ENCODE peak calls at places on chromosomes 6 and 20, in six cellular contexts. E, M, Z, U, N and R are unnamed samples.

GRCh38 chr6:81735756-81736380 is 16.6 kb downstream of the TENT5A start:
- DNase-seq in E (no peak), M (peak), Z (no peak), U (no peak), N (no peak), R (no peak)

GRCh38 chr20:14556206-14556605 is 218.8 kb upstream of the FLRT3 start:
- DNase-seq in E (no peak), M (no peak), Z (no peak), U (no peak), N (no peak), R (no peak)

GRCh38 chr6:168060521-168060931 is 18.5 kb downstream of the FRMD1 start:
- DNase-seq in E (no peak), M (peak), Z (no peak), U (peak), N (peak), R (no peak)

GRCh38 chr20:51661609-51662178 is 106.5 kb downstream of the ATP9A start:
- DNase-seq in E (no peak), M (peak), Z (peak), U (peak), N (peak), R (no peak)

GRCh38 chr20:19137641-19138040 is 74.8 kb upstream of the SLC24A3 start:
- DNase-seq in E (no peak), M (no peak), Z (no peak), U (no peak), N (no peak), R (no peak)

GRCh38 chr6:36829919-36830544 is 9.2 kb downstream of the CPNE5 start:
- DNase-seq in E (no peak), M (no peak), Z (no peak), U (no peak), N (no peak), R (no peak)

GRCh38 chr6:112015725-112016124 is 38.2 kb upstream of the CCN6 start:
- DNase-seq in E (no peak), M (no peak), Z (no peak), U (no peak), N (no peak), R (no peak)

GRCh38 chr6:100175814-100176275 is 181.8 kb upstream of the MCHR2 start:
- DNase-seq in E (no peak), M (peak), Z (no peak), U (peak), N (peak), R (no peak)

GRCh38 chr6:80643881-80644280 is 537.4 kb downstream of the BCKDHB start:
- DNase-seq in E (no peak), M (no peak), Z (no peak), U (no peak), N (no peak), R (no peak)

GRCh38 chr6:79868098-79868722 is 79.1 kb downstream of the ELOVL4 start:
- DNase-seq in E (no peak), M (peak), Z (peak), U (peak), N (peak), R (no peak)

GRCh38 chr6:82144852-82145332 is 102.7 kb downstream of the IBTK start:
- DNase-seq in E (no peak), M (peak), Z (no peak), U (peak), N (peak), R (no peak)

GRCh38 chr6:13259393-13259792 is 68.9 kb downstream of the TBC1D7 start:
- DNase-seq in E (no peak), M (no peak), Z (no peak), U (no peak), N (no peak), R (no peak)

GRCh38 chr6:144134176-144134575 is 16.1 kb upstream of the STX11 start:
- DNase-seq in E (no peak), M (no peak), Z (no peak), U (no peak), N (no peak), R (no peak)

GRCh38 chr6:112429226-112429625 is 82.1 kb downstream of the RFPL4B start:
- DNase-seq in E (no peak), M (peak), Z (no peak), U (peak), N (no peak), R (no peak)

GRCh38 chr6:121435444-121436069 is at the start of gene GJA1:
- DNase-seq in E (no peak), M (peak), Z (no peak), U (peak), N (peak), R (no peak)

GRCh38 chr6:54481096-54481495 is 172.9 kb downstream of the TINAG start:
- DNase-seq in E (no peak), M (no peak), Z (no peak), U (no peak), N (peak), R (no peak)

GRCh38 chr6:15485875-15486274 is 177.0 kb downstream of the DTNBP1 start:
- DNase-seq in E (no peak), M (no peak), Z (no peak), U (peak), N (no peak), R (no peak)

GRCh38 chr6:30171677-30172471 is 8.5 kb downstream of the TRIM15 start:
- DNase-seq in E (no peak), M (peak), Z (no peak), U (no peak), N (no peak), R (no peak)

GRCh38 chr6:15309611-15310283 is 63.9 kb downstream of the JARID2 start:
- DNase-seq in E (no peak), M (no peak), Z (no peak), U (no peak), N (no peak), R (no peak)

GRCh38 chr6:33819021-33819420 is 15.2 kb upstream of the MLN start:
- DNase-seq in E (no peak), M (no peak), Z (no peak), U (no peak), N (no peak), R (no peak)